ENCODE peak calls at places on chromosomes 6 and 20, in seven cellular contexts. H is activated naive CD4-positive, alpha-beta T cell treated with Interleukin-2 at 50 U/mL for 16 hours; E is NCI-H1417 treated with DMSO at 0.1 percent for 48 hours; C is right atrium auricular region; T is astrocyte of the cerebellum; P is A172; W is dermis microvascular lymphatic vessel endothelial cell. V is an unnamed sample.

GRCh38 chr6:45075246-45075645 is 252.9 kb upstream of the RUNX2 start:
- DNase-seq in P (peak; percentile 54), H (no peak), E (no peak), T (peak; percentile 86), C (no peak), W (no peak), V (no peak)

GRCh38 chr6:47680056-47680455 is 18.3 kb upstream of the ADGRF4 start:
- DNase-seq in E (no peak), P (no peak), T (no peak), H (no peak), W (no peak), C (no peak), V (peak; percentile 24)

GRCh38 chr6:148345578-148345977 is 2.9 kb downstream of the SASH1 start:
- DNase-seq in C (no peak), E (no peak), P (no peak), T (no peak), W (no peak), H (no peak), V (no peak)

GRCh38 chr20:44743916-44744655 is 1.6 kb upstream of the KCNK15 start:
- DNase-seq in C (no peak), T (no peak), P (no peak), E (no peak), W (no peak), H (no peak), V (no peak)

GRCh38 chr6:104537185-104537584 is 322.5 kb downstream of the HACE1 start:
- DNase-seq in W (no peak), C (no peak), P (peak; percentile 90), H (no peak), E (no peak), T (peak; percentile 37), V (no peak)

GRCh38 chr20:47464380-47465101 is 37.1 kb upstream of the NCOA3 start:
- DNase-seq in H (no peak), P (peak; percentile 94), C (peak; percentile 90), E (no peak), T (peak; percentile 87), W (peak; percentile 90), V (peak; percentile 93)

GRCh38 chr6:32393660-32394420 is 13.1 kb downstream of the BTNL2 start:
- DNase-seq in H (no peak), C (no peak), E (no peak), P (no peak), W (peak; percentile 96), T (no peak), V (peak; percentile 58)

GRCh38 chr20:39893013-39893685 is 795.9 kb downstream of the MAFB start:
- DNase-seq in H (no peak), T (peak; percentile 23), E (no peak), P (peak; percentile 8), W (no peak), C (no peak), V (peak; percentile 29)

GRCh38 chr6:56955171-56956155 is 556 bp downstream of the BEND6 start:
- DNase-seq in T (peak; percentile 83), C (peak; percentile 68), H (peak; percentile 56), W (peak; percentile 18), P (peak; percentile 89), E (peak; percentile 26), V (peak; percentile 90)

GRCh38 chr6:96562886-96563285 is at the start of gene FHL5:
- DNase-seq in H (no peak), E (no peak), P (no peak), T (no peak), W (no peak), C (no peak), V (no peak)

GRCh38 chr6:148239777-148240462 is 102.7 kb upstream of the SASH1 start:
- DNase-seq in C (no peak), P (no peak), H (no peak), T (no peak), E (no peak), W (no peak), V (no peak)

GRCh38 chr6:167031082-167031709 is 32.0 kb downstream of the CEP43 start:
- DNase-seq in C (no peak), E (no peak), H (no peak), W (no peak), P (peak; percentile 1), T (no peak), V (no peak)

GRCh38 chr6:43009124-43009523 is 4.6 kb downstream of the MEA1 start:
- DNase-seq in W (peak; percentile 30), P (no peak), E (no peak), T (no peak), C (no peak), H (peak; percentile 34), V (peak; percentile 63)

GRCh38 chr6:37990762-37991525 is 171.4 kb downstream of the ZFAND3 start:
- DNase-seq in E (no peak), W (no peak), P (peak; percentile 53), T (peak; percentile 81), H (no peak), C (no peak), V (peak; percentile 33)

GRCh38 chr6:105991561-105992314 is 94.4 kb upstream of the PRDM1 start:
- DNase-seq in P (peak; percentile 29), C (no peak), E (peak; percentile 37), W (no peak), H (peak; percentile 48), T (no peak), V (peak; percentile 46)

GRCh38 chr6:41634657-41635056 is 3.6 kb upstream of the MDFI start:
- DNase-seq in E (no peak), T (peak; percentile 65), C (no peak), W (no peak), H (no peak), P (no peak), V (peak; percentile 58)

GRCh38 chr20:19012671-19013070 is 199.1 kb downstream of the SCP2D1 start:
- DNase-seq in E (no peak), P (peak; percentile 58), T (no peak), C (no peak), W (no peak), H (no peak), V (no peak)

GRCh38 chr6:159089443-159089842 is 44.7 kb upstream of the TAGAP start:
- DNase-seq in T (no peak), E (no peak), P (no peak), C (no peak), H (no peak), W (no peak), V (no peak)

GRCh38 chr6:79789843-79790242 is 157.5 kb downstream of the ELOVL4 start:
- DNase-seq in H (no peak), W (no peak), T (no peak), E (no peak), C (no peak), P (no peak), V (no peak)

V was measured in hepatocyte.